ENCODE peak calls at places on chromosomes 1 and 21, in four cellular contexts. L is pancreas, H is GM23248, Q is tibial nerve. N is an unnamed sample. For H3K9me3 and H3K4me1, the result is how much of the 10 kb centered on the place peaks cover.

GRCh38 chr1:40182956-40183710 is 21.9 kb downstream of the RLF start:
- DNase-seq in L (no peak), H (peak), Q (no peak), N (no peak)

GRCh38 chr1:72051538-72051937 is 230.8 kb downstream of the NEGR1 start:
- DNase-seq in L (no peak), H (peak), Q (no peak), N (no peak)

GRCh38 chr1:17844146-17844826 is 89.2 kb downstream of the ACTL8 start:
- DNase-seq in L (no peak), H (no peak), Q (no peak), N (no peak)

GRCh38 chr1:204376919-204377799 is 17.4 kb upstream of the PLEKHA6 start:
- DNase-seq in L (peak), H (no peak), Q (no peak), N (no peak)

GRCh38 chr1:29236993-29237905 is 927 bp downstream of the PTPRU start:
- DNase-seq in L (peak), H (peak), Q (peak), N (peak)

GRCh38 chr1:100400332-100400933 is 48.1 kb downstream of the CDC14A start:
- DNase-seq in L (no peak), H (no peak), Q (peak), N (no peak)

GRCh38 chr21:16159213-16159970 is 429.6 kb downstream of the USP25 start:
- DNase-seq in L (no peak), H (no peak), Q (no peak), N (no peak)

GRCh38 chr1:218426343-218426657 is 81.2 kb downstream of the TGFB2 start:
- DNase-seq in L (no peak), H (peak), Q (peak), N (no peak)

GRCh38 chr1:155195201-155196102 is 12.2 kb downstream of the THBS3 start:
- DNase-seq in L (no peak), H (peak), Q (no peak), N (peak)

GRCh38 chr1:54158071-54158470 is 5.3 kb upstream of the CDCP2 start:
- DNase-seq in L (peak), H (peak), Q (no peak), N (no peak)

GRCh38 chr1:177368255-177368654 is 197.5 kb downstream of the BRINP2 start:
- DNase-seq in L (no peak), H (peak), Q (no peak), N (no peak)

GRCh38 chr1:194935864-194936263 is 1672.4 kb downstream of the KCNT2 start:
- DNase-seq in L (no peak), H (no peak), Q (no peak), N (no peak)

GRCh38 chr1:70436617-70437236 is 25.7 kb downstream of the CTH start:
- DNase-seq in L (no peak), H (peak), Q (no peak), N (no peak)

GRCh38 chr21:46234436-46234950 is 5.9 kb upstream of the LSS start:
- DNase-seq in L (no peak), H (no peak), Q (no peak), N (no peak)

GRCh38 chr1:44707959-44708831 is 22.8 kb downstream of the RNU5D-1 start:
- DNase-seq in L (no peak), H (peak), Q (peak), N (no peak)

GRCh38 chr1:203322480-203323179 is 17.3 kb downstream of the BTG2 start:
- DNase-seq in L (no peak), H (no peak), Q (no peak), N (no peak)

GRCh38 chr1:245074232-245074747 is 80.5 kb upstream of the KIF26B start:
- DNase-seq in L (no peak), H (peak), Q (no peak), N (no peak)

GRCh38 chr21:41250519-41250918 is 66.1 kb upstream of the FAM3B start:
- DNase-seq in L (no peak), H (peak), Q (no peak), N (no peak)

GRCh38 chr1:19596065-19596718 is 47.9 kb upstream of the NBL1 start:
- DNase-seq in L (no peak), H (peak), Q (no peak), N (no peak)

GRCh38 chr1:95002657-95003432 is 69.9 kb downstream of the ALG14 start:
- DNase-seq in L (no peak), H (peak), Q (no peak), N (no peak)

GRCh38 chr1:192539450-192540132 is 36.0 kb upstream of the RGS1 start:
- DNase-seq in L (no peak), H (peak), Q (no peak), N (no peak)

GRCh38 chr1:24544239-24544638 is 11.6 kb upstream of the NCMAP start:
- DNase-seq in L (no peak), H (no peak), Q (no peak), N (no peak)

GRCh38 chr21:42678118-42678430 is 24.7 kb downstream of the PDE9A start:
- DNase-seq in L (no peak), H (no peak), Q (no peak), N (no peak)

GRCh38 chr1:30189818-30190480 is 533.4 kb downstream of the MATN1 start:
- DNase-seq in L (no peak), H (no peak), Q (peak), N (no peak)

GRCh38 chr1:216222302-216222701 is 200.9 kb downstream of the USH2A start:
- DNase-seq in L (no peak), H (no peak), Q (no peak), N (no peak)

GRCh38 chr1:213761845-213762407 is 225.8 kb upstream of the PROX1 start:
- DNase-seq in L (no peak), H (peak), Q (no peak), N (no peak)

GRCh38 chr1:58773406-58773840 is 10.4 kb downstream of the JUN start:
- DNase-seq in L (peak), H (peak), Q (peak), N (peak)

GRCh38 chr1:193349046-193349535 is 162.7 kb upstream of the B3GALT2 start:
- DNase-seq in L (no peak), H (no peak), Q (no peak), N (no peak)

GRCh38 chr1:51569284-51570062 is 47.4 kb upstream of the OSBPL9 start:
- DNase-seq in L (no peak), H (peak), Q (no peak), N (no peak)

DNA sequence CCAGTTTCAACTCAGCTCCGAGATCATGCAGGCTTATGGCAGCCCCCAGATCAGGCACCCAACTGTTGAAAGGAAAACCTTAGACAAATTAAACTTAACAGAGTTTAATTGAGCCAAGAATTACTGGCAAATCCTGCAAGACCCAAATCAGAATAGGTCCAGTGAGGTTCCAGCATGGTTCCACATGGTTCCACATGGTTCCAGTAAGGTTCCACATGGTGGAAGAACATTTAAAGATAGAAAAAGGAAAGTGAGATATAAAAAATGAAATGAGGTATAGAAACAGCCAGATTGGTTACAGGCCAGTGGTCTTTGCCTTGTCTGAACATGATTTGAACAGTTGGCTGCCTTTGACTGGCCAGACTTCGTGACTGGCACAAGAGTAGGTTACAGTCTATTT is 288.8 kb upstream of the LRRC7 start:
- DNase-seq in L (no peak), H (no peak), Q (no peak), N (no peak)
- H3K9me3 ChIP-seq in L (under half), H (under half), Q (under half), N (under half)

GRCh38 chr1:240092301-240093119 is 827 bp downstream of the FMN2 start:
- DNase-seq in L (peak), H (peak), Q (no peak), N (no peak)
- H3K4me3 ChIP-seq in L (no peak), H (peak), Q (peak), N (peak)

GRCh38 chr1:81887421-81887820 is 86.7 kb downstream of the ADGRL2 start:
- DNase-seq in L (no peak), H (no peak), Q (no peak), N (no peak)

GRCh38 chr1:81894867-81895266 is 94.1 kb downstream of the ADGRL2 start:
- DNase-seq in L (no peak), H (peak), Q (no peak), N (no peak)

GRCh38 chr1:81889166-81889565 is 88.4 kb downstream of the ADGRL2 start:
- DNase-seq in L (no peak), H (no peak), Q (no peak), N (no peak)
- H3K4me1 ChIP-seq in L (under half), H (under half), Q (under half), N (under half)

GRCh38 chr1:152419917-152420316 is 5.9 kb upstream of the CRNN start:
- DNase-seq in L (no peak), H (no peak), Q (no peak), N (no peak)
- H3K9me3 ChIP-seq in L (under half), H (under half), Q (under half), N (under half)

DNA sequence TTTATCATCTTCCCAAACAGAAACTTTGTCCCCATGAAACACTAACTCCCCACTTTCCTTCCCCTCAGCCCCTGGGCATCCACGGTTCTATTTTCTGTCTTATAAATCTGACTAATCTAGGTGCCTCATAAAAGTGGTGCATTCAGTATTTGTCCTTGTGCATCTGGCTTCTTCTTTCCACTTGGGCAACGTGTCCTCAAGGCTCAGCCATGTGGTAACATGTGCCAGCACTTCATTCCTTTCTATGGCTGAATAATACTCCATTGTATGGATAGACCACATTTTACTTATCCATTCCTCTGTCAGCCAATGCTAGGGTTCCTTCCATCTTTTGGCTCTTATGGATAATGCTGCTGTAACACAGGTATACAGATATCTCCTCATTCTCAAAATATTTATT is 305.0 kb upstream of the RUNX1 start:
- DNase-seq in L (no peak), H (no peak), Q (no peak), N (no peak)
- H3K4me3 ChIP-seq in L (no peak), H (no peak), Q (no peak), N (no peak)

GRCh38 chr1:208239518-208240381 is 4.4 kb downstream of the PLXNA2 start:
- DNase-seq in L (no peak), H (no peak), Q (no peak), N (no peak)

GRCh38 chr1:208237241-208237640 is 6.9 kb downstream of the PLXNA2 start:
- DNase-seq in L (no peak), H (no peak), Q (no peak), N (no peak)

GRCh38 chr1:208241541-208241940 is 2.6 kb downstream of the PLXNA2 start:
- DNase-seq in L (no peak), H (no peak), Q (no peak), N (no peak)

GRCh38 chr1:208240698-208241355 is 3.4 kb downstream of the PLXNA2 start:
- DNase-seq in L (no peak), H (no peak), Q (no peak), N (no peak)

GRCh38 chr1:208238710-208239517 is 5.3 kb downstream of the PLXNA2 start:
- DNase-seq in L (no peak), H (peak), Q (no peak), N (no peak)
- H3K4me1 ChIP-seq in L (under half), H (under half), Q (under half), N (half or more)

GRCh38 chr1:152228831-152229230 is 4.8 kb upstream of the HRNR start:
- DNase-seq in L (no peak), H (no peak), Q (no peak), N (no peak)
- H3K9me3 ChIP-seq in L (under half), H (under half), Q (under half), N (under half)

DNA sequence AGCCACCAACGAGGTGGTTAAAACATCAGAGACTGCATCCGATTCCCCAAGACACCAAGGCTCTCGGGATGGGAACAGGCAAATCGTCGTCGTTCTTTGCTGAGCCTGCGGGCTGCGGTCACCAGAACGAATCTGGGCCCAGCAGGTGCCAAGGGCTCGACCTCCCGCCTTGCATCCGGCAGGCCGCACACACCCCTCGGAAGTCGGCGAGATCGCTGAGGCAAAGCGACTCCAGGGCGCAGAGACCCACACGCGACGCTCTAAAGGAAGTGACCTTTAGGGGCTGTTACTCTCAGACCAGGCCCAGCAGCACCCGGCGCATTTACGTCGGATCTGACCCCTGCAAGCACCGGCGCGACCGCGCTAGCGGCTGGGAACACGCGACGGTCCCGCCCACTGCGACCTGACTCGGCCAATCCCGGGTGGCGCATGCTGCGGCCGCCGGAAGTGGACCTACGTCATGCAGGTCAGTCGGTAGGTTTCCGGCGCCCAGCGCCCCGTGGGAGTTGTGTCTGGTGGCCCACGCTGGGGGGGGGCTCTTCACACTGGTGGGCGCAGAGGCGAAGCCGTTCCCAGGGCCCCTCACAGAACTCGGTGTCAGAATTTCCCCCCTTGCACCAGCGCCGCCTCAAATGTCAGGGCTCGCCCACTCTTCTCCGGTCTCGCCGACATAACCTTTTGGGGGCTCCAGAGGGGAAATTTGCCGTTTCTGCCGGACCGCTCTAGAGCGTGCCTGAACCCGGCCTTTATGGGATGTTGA is 7.5 kb upstream of the PARK7 start:
- DNase-seq in L (peak), H (peak), Q (peak), N (peak)
- H3K4me3 ChIP-seq in L (peak), H (peak), Q (peak), N (peak)

DNA sequence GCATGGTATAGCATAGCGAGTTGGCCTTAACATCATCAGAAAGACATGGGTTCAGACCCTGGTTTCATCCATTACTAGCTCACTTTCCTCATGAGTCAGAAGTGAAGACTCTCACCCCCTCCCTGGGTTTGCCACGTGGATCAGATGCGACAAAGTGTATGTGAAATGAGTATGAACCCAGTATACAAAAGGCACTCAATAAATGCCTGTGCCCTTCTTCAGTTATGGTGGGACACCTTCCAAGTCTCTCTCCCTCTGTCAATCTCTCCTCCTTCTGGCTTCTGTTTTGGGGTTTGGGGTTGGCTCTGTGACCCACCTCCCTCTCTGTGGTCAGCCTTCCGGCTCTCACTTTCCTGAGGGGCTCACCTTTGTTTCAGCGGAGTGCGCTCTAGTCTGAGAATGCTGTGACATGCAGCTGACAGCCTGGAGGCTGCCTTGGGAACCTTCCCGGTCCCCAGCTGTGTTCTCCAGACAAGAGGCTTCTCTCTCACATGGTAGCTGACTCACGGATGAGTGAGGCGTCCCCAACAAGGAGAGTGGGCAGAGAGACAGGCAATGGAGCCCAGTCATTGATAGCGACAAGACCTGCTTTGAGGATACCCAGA is 155.0 kb upstream of the EDN2 start:
- DNase-seq in L (no peak), H (peak), Q (no peak), N (no peak)
- H3K4me1 ChIP-seq in L (under half), H (under half), Q (under half), N (under half)